ENCODE peak calls at places on chromosomes 6 and 20, in four cellular contexts. I is H1, U is neuronal stem cell, L is H9. G is an unnamed sample.

GRCh38 chr20:44388466-44389023 is 33.0 kb downstream of the HNF4A start:
- DNase-seq in L (peak; percentile 94), U (peak; percentile 62), I (peak; percentile 83), G (peak; percentile 59)

GRCh38 chr20:48738399-48739304 is 89.1 kb downstream of the PREX1 start:
- DNase-seq in U (no peak), L (no peak), I (no peak), G (no peak)

GRCh38 chr20:47429409-47429808 is 72.3 kb upstream of the NCOA3 start:
- DNase-seq in U (no peak), L (no peak), I (no peak), G (no peak)

GRCh38 chr6:33288942-33289783 is at the start of the genes PFDN6 and WDR46:
- DNase-seq in U (peak; percentile 78), L (peak; percentile 89), I (no peak), G (peak; percentile 88)

GRCh38 chr20:33233129-33233774 is 2.5 kb upstream of the BPIFA1 start:
- DNase-seq in L (peak; percentile 65), I (peak; percentile 21), U (no peak), G (no peak)

GRCh38 chr6:167401525-167402194 is 76.8 kb downstream of the TTLL2 start:
- DNase-seq in I (no peak), U (no peak), L (peak; percentile 47), G (no peak)

GRCh38 chr20:19466204-19466928 is 253.9 kb downstream of the SLC24A3 start:
- DNase-seq in L (no peak), I (no peak), U (no peak), G (no peak)

GRCh38 chr6:115728171-115728570 is 332.5 kb downstream of the FRK start:
- DNase-seq in L (no peak), I (no peak), U (no peak), G (no peak)

GRCh38 chr6:34922177-34922663 is 33.2 kb downstream of the ANKS1A start:
- DNase-seq in I (no peak), U (no peak), L (no peak), G (peak; percentile 81)

GRCh38 chr6:109695468-109695867 is 4.4 kb downstream of the FIG4 start:
- DNase-seq in I (no peak), L (no peak), U (no peak), G (no peak)

GRCh38 chr6:106444777-106445507 is 84.4 kb downstream of the CRYBG1 start:
- DNase-seq in I (no peak), U (peak; percentile 47), L (peak; percentile 30), G (peak; percentile 69)

GRCh38 chr6:158718431-158719126 is 68.7 kb downstream of the SYTL3 start:
- DNase-seq in I (peak; percentile 77), L (peak; percentile 91), U (peak; percentile 56), G (no peak)

GRCh38 chr6:37021356-37022129 is 16.1 kb downstream of the FGD2 start:
- DNase-seq in I (no peak), L (peak; percentile 63), U (no peak), G (peak; percentile 61)

GRCh38 chr6:106275692-106276091 is 49.9 kb downstream of the ATG5 start:
- DNase-seq in I (no peak), L (no peak), U (no peak), G (peak; percentile 71)

GRCh38 chr20:34260208-34260942 is 19.2 kb downstream of the ASIP start:
- DNase-seq in L (no peak), I (no peak), U (no peak), G (peak; percentile 26)

GRCh38 chr20:3161316-3162079 is 1.8 kb upstream of the FASTKD5 start:
- DNase-seq in I (no peak), U (no peak), L (no peak), G (no peak)

GRCh38 chr20:37294262-37294981 is 5.0 kb downstream of the MANBAL start:
- DNase-seq in I (no peak), L (no peak), U (no peak), G (peak; percentile 77)

GRCh38 chr6:36227379-36228344 is 31.1 kb downstream of the BRPF3 start:
- DNase-seq in U (no peak), I (no peak), L (no peak), G (no peak)

GRCh38 chr6:10390495-10391298 is 24.2 kb downstream of the TFAP2A start:
- DNase-seq in L (peak; percentile 52), I (no peak), U (peak; percentile 21), G (no peak)
- H2BK15ac ChIP-seq in L (no peak overlapping the region), I (peak overlapping the region; percentile 13), U (no peak overlapping the region), G (no peak overlapping the region)

GRCh38 chr20:41248371-41249024 is 69.0 kb downstream of the ZHX3 start:
- DNase-seq in L (no peak), U (no peak), I (no peak), G (no peak)
- H3K27ac ChIP-seq in L (no peak overlapping the region), U (peak overlapping the region; percentile 12), I (no peak overlapping the region), G (no peak overlapping the region)

GRCh38 chr6:104537872-104538271 is 321.8 kb downstream of the HACE1 start:
- DNase-seq in I (no peak), U (no peak), L (no peak), G (no peak)
- H2BK15ac ChIP-seq in I (no peak overlapping the region), U (no peak overlapping the region), L (no peak overlapping the region), G (no peak overlapping the region)

GRCh38 chr20:57583289-57584257 is 22.7 kb downstream of the PCK1 start:
- DNase-seq in L (no peak), I (no peak), U (no peak), G (no peak)
- H3K27ac ChIP-seq in L (no peak overlapping the region), I (no peak overlapping the region), U (no peak overlapping the region), G (no peak overlapping the region)

DNA sequence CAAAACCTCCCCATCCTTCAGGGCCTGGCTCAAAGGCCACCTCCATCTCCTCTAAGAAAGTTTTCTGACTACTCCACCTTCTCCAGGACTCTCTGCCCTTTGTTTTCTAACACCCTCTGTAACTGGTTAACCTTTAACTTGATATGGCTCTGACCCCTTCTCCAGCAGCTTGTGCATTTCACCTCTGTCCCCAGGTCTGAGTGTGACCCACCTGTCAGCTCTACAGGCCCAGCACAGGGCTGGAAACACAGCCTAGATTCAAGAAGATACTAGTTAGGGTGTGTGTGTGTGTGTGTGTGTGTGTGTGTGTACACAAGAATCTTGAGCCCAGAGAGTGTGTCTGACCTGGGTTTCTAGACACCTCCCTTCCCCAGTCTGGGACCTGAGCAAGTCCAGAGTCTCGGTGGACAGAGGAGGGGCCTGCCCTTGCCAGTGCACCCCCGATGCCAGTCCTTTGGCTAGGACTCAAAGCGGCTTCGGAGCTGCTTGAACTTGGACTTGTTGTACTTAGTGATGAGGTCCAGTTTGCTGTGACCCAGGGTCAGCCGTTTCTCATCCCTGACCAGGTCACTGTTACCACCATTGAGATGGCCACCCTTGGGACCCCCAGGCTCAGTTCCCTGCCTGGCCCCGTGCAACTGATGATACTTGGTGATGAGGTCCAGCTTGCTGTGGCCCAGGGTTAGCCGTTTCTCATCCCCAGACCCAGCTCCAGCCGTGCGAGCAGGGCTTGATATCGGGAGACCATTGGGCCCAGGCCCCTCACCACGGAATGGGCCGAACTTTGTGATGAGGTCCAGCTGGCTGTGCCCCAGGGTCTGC is 1.7 kb upstream of the EIF6 start:
- DNase-seq in L (no peak), U (no peak), I (no peak), G (no peak)
- H2BK15ac ChIP-seq in L (no peak overlapping the region), U (no peak overlapping the region), I (no peak overlapping the region), G (peak overlapping the region; percentile 30)

DNA sequence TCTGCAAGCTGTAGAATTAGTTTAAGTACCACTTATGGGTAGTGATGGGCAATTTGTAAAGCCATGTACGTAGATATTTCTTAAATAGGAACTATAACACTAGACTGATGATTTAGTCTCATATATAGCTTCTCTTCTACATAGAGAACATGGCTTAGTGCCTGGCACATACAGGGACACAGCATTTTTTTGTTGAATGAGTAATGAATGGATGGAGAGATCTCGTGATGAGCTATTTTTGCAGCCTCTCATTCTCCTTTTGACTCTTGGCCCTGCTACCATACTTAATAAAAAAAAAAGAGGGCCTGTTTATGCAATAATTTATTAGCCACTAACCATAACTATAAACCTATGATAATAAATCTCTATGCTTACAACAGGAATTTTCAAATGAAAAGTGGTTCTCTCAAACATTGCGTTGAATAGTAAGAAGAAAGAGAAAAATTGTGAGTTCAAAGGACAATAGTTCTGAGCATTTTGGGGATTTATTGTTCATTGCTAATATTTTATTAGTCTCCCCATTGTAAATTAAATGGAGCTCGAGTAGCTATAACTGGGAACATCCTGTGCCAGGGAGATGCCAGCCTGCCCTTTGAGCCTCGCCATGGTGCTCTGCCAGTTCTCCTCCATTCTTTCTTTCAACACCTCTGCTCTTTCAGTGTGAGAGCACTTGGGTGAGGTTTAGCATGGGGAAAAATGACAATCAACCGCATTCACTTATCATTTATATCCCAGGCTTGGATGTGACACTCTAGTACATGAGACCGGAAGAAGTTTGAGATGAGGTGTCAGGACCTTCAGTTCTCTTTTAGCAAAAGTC is 14.7 kb upstream of the RCAN2 start:
- DNase-seq in U (no peak), I (no peak), L (no peak), G (no peak)
- H3K27ac ChIP-seq in U (no peak overlapping the region), I (no peak overlapping the region), L (no peak overlapping the region), G (no peak overlapping the region)

DNA sequence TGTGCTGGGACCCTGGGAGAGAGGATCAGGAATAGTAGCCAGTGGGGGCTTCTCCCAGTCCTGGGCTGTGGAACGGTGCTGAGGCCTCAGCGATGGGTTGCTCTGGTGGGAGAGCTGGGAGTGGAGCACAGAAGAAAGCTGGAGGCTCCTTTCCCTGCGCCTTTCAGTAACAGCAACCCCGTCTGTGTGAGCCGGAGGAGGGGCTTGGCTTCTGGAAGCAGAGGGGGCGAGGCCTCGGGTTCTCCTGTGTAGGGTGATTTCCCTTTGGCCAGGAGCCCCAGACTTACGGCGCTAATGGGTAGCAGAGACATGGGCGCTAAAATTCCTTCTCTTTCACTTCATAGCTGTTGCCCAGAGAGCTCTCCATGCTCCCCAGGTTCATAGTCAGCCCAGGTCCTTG is 55.0 kb downstream of the DAAM2 start:
- DNase-seq in U (no peak), I (no peak), L (peak; percentile 51), G (no peak)
- H2BK15ac ChIP-seq in U (peak overlapping the region; percentile 40), I (no peak overlapping the region), L (no peak overlapping the region), G (no peak overlapping the region)

DNA sequence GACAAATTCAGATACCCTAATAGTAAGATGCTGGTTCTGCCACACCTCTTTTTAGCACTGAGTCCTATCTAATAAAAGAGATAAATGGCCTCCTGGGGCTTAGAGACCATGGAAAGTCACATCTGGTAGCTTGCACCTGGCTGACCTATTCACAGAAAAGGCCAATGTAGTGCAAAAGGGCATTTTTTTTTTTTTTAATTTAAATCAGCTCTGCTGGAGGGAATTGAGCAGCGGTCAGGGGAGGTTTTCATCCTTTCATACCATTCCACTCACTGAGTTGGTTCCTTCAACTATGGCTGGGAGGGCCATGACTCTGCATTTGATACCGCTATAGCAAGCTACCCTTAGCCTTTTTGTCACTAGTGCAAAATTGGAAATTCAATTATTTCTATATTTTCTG is 20.1 kb upstream of the HS3ST5 start:
- DNase-seq in I (no peak), U (no peak), L (peak; percentile 44), G (no peak)
- H3K27ac ChIP-seq in I (no peak overlapping the region), U (no peak overlapping the region), L (no peak overlapping the region), G (no peak overlapping the region)